ENCODE peak calls at places on chromosome 1, in four cellular contexts. V is stomach, D is small intestine, M is left ventricle myocardium inferior. E is an unnamed sample.

GRCh38 chr1:30008372-30008997 is 714.9 kb downstream of the MATN1 start:
- DNase-seq in D (no peak), M (no peak), V (no peak), E (no peak)

GRCh38 chr1:235866207-235866912 is at the start of gene LYST:
- DNase-seq in D (peak; percentile 56), V (peak; percentile 49), M (peak; percentile 40), E (peak; percentile 63)

GRCh38 chr1:89540406-89540970 is 15.9 kb downstream of the LRRC8B start:
- DNase-seq in D (no peak), M (no peak), V (no peak), E (no peak)

GRCh38 chr1:183885142-183885735 is 80.3 kb downstream of the RGL1 start:
- DNase-seq in V (no peak), D (no peak), M (no peak), E (no peak)

GRCh38 chr1:74858136-74858535 is 125.2 kb downstream of the TYW3 start:
- DNase-seq in M (no peak), D (no peak), V (no peak), E (no peak)

GRCh38 chr1:921011-921837 is 2.5 kb upstream of the SAMD11 start:
- DNase-seq in M (peak; percentile 70), D (peak; percentile 55), V (peak; percentile 69), E (peak; percentile 69)

GRCh38 chr1:221530791-221531190 is 211.1 kb downstream of the DUSP10 start:
- DNase-seq in V (no peak), M (no peak), D (no peak), E (no peak)

GRCh38 chr1:185156321-185156853 is 366 bp downstream of the TRMT1L start:
- DNase-seq in V (peak; percentile 39), D (peak; percentile 38), M (no peak), E (no peak)

GRCh38 chr1:235954306-235955283 is 87.9 kb upstream of the LYST start:
- DNase-seq in D (peak; percentile 64), V (no peak), M (peak; percentile 28), E (peak; percentile 62)

GRCh38 chr1:26965628-26966027 is 5.4 kb upstream of the KDF1 start:
- DNase-seq in V (no peak), D (no peak), M (no peak), E (no peak)

GRCh38 chr1:2494323-2494693 is 18.2 kb downstream of the PLCH2 start:
- DNase-seq in V (no peak), M (no peak), D (peak; percentile 21), E (peak; percentile 56)

GRCh38 chr1:228163004-228163753 is 2.4 kb upstream of the IBA57 start:
- DNase-seq in M (peak; percentile 67), D (peak; percentile 34), V (peak; percentile 43), E (no peak)

GRCh38 chr1:7402548-7402850 is 368.6 kb upstream of the VAMP3 start:
- DNase-seq in V (no peak), D (no peak), M (no peak), E (no peak)

GRCh38 chr1:24311234-24311633 is 7.9 kb upstream of the GRHL3 start:
- DNase-seq in M (no peak), V (no peak), D (no peak), E (no peak)

GRCh38 chr1:208988811-208989222 is 594.7 kb upstream of the CAMK1G start:
- DNase-seq in V (no peak), D (peak; percentile 74), M (no peak), E (peak; percentile 32)

GRCh38 chr1:99527078-99527477 is 118.8 kb upstream of the PALMD start:
- DNase-seq in D (no peak), V (no peak), M (no peak), E (no peak)

GRCh38 chr1:210292276-210292851 is 36.3 kb upstream of the HHAT start:
- DNase-seq in D (peak; percentile 55), M (peak; percentile 64), V (peak; percentile 79), E (peak; percentile 66)

GRCh38 chr1:24693827-24694379 is 50.8 kb downstream of the SRRM1 start:
- DNase-seq in D (no peak), M (no peak), V (no peak), E (no peak)

GRCh38 chr1:7902478-7903084 is 38.1 kb downstream of the TNFRSF9 start:
- DNase-seq in M (peak; percentile 52), V (peak; percentile 65), D (peak; percentile 67), E (peak; percentile 75)

GRCh38 chr1:170663011-170663410 is 920 bp upstream of the PRRX1 start:
- DNase-seq in M (no peak), D (no peak), V (no peak), E (no peak)

GRCh38 chr1:107526524-107527198 is 385.8 kb downstream of the NTNG1 start:
- DNase-seq in M (no peak), D (no peak), V (no peak), E (no peak)
- H3K4me1 ChIP-seq in M (no peaks in the 10 kb centered on the region), D (no peaks in the 10 kb centered on the region), V (no peaks in the 10 kb centered on the region), E (no peaks in the 10 kb centered on the region)

DNA sequence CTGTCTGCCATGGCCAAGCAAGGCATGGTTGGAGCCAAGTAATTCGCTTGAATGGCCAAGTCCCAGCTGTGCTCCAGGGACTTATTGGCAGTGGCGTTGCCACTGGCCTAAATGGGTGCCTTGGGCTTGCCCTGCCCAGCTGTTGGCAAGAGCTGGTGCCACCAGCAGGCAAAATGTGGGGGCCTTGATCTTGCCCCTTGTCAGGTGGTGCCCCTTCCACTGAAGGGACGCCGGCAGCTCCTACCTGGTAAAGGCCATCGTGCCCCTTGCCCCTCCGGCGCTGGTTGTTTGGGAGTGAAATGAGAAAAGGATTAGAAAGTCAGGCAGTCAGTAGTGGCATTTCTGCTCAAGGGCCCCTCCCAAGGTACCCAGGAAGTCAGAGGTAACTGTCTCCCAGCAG is 85.5 kb downstream of the CD247 start:
- DNase-seq in M (no peak), D (no peak), V (no peak), E (no peak)
- H3K4me1 ChIP-seq in M (peaks cover 21% of the 10 kb centered on the region), D (peaks cover 2% of the 10 kb centered on the region), V (no peaks in the 10 kb centered on the region), E (no peaks in the 10 kb centered on the region)

DNA sequence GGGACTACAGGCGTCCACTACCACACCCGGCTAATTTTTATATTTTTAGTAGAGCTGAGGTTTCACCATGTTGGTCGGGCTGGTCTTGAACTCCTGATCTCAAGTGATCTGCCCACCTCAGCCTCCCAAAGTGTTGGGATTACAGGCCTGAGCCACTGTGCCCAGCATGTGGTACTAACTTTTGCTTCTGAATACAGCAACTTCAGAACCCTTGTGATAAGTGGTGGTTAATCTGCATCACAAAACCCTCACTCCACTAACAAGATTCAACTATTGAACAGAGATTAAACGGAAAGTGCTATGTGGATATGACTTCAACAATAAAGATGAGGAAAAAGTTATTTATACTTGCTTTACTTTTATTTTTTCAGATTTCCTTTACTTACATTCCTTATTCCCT is 44.5 kb downstream of the SLC16A1 start:
- DNase-seq in V (no peak), D (no peak), M (no peak), E (no peak)
- H3K4me1 ChIP-seq in V (peaks cover 9% of the 10 kb centered on the region), D (no peaks in the 10 kb centered on the region), M (peaks cover 32% of the 10 kb centered on the region), E (no peaks in the 10 kb centered on the region)

DNA sequence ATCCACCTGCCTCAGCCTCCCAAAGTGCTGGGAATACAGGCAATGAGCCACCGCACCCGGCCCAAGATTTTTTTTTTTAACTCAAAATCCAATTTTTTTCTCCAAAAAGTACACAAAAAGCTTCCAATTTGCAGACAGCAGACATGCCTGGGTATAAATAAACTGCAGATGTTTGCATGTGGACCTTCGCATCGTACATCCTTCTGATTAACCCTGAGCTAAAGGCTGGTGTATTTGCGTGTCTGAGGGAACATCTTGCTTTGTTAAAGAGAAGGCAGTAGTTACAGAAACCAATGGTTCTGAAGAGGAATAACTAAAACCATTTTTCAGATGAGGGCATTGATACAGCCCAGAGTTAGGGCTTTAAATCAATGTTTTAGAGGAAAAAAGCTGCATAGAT is 12.7 kb downstream of the BCAR3 start:
- DNase-seq in D (no peak), V (no peak), M (no peak), E (no peak)
- H3K4me1 ChIP-seq in D (peaks cover 11% of the 10 kb centered on the region), V (peaks cover 96% of the 10 kb centered on the region), M (peaks cover 100% of the 10 kb centered on the region), E (peaks cover 8% of the 10 kb centered on the region)